ENCODE peak calls at places on chromosome 22, in six cellular contexts. E, D, U, B, P and F are unnamed samples.

GRCh38 chr22:26985217-26985616 is 327.8 kb downstream of the MIAT start:
- DNase-seq in E (no peak), B (no peak), D (no peak), U (no peak), P (no peak), F (no peak)

GRCh38 chr22:47309946-47310345 is 547.5 kb downstream of the TBC1D22A start:
- DNase-seq in P (no peak), U (no peak), D (no peak), B (no peak), E (no peak), F (no peak)

GRCh38 chr22:49528420-49528720 is 299.3 kb downstream of the BRD1 start:
- DNase-seq in U (no peak), E (no peak), D (no peak), P (no peak), B (no peak), F (no peak)

GRCh38 chr22:50303848-50304527 is 3.5 kb downstream of the PLXNB2 start:
- DNase-seq in B (peak; percentile 68), E (no peak), D (no peak), U (peak; percentile 73), P (peak; percentile 77), F (peak; percentile 99)

GRCh38 chr22:25067851-25068421 is 115.4 kb downstream of the KIAA1671 start:
- DNase-seq in D (no peak), P (no peak), U (no peak), E (no peak), B (no peak), F (no peak)

GRCh38 chr22:49077036-49077393 is 750.7 kb downstream of the BRD1 start:
- DNase-seq in D (no peak), P (no peak), E (no peak), B (no peak), U (no peak), F (no peak)

GRCh38 chr22:43535336-43535735 is 123.5 kb downstream of the MPPED1 start:
- DNase-seq in U (no peak), P (no peak), D (no peak), B (no peak), E (no peak), F (no peak)

GRCh38 chr22:19757140-19757984 is 3.2 kb upstream of the TBX1 start:
- DNase-seq in E (no peak), D (no peak), P (no peak), B (no peak), U (peak; percentile 76), F (no peak)

GRCh38 chr22:43891360-43892182 is at the start of gene PNPLA5:
- DNase-seq in P (peak; percentile 87), U (peak; percentile 86), B (peak; percentile 50), E (no peak), D (peak; percentile 38), F (no peak)

GRCh38 chr22:50628543-50629134 is 687 bp upstream of the ARSA start:
- DNase-seq in E (no peak), P (no peak), U (no peak), B (no peak), D (no peak), F (no peak)

GRCh38 chr22:20724676-20725454 is 49.0 kb upstream of the SERPIND1 start:
- DNase-seq in U (no peak), B (no peak), D (no peak), P (no peak), E (no peak), F (no peak)

GRCh38 chr22:24466831-24467249 is 28.3 kb upstream of the UPB1 start:
- DNase-seq in U (no peak), B (no peak), P (no peak), D (peak; percentile 74), E (no peak), F (no peak)

GRCh38 chr22:23256138-23256932 is 76.0 kb downstream of the BCR start:
- DNase-seq in U (no peak), B (no peak), P (no peak), E (no peak), D (no peak), F (no peak)

GRCh38 chr22:28978158-28978557 is 83.5 kb downstream of the C22orf31 start:
- DNase-seq in D (peak; percentile 54), P (no peak), E (no peak), U (no peak), B (no peak), F (peak; percentile 35)

GRCh38 chr22:30285176-30285845 is 4.0 kb downstream of the CASTOR1 start:
- DNase-seq in E (no peak), P (no peak), U (no peak), B (no peak), D (no peak), F (no peak)

GRCh38 chr22:30286813-30287625 is 2.3 kb downstream of the CASTOR1 start:
- DNase-seq in U (peak; percentile 98), E (peak; percentile 62), D (peak; percentile 46), B (peak; percentile 73), P (peak; percentile 88), F (peak; percentile 50)

GRCh38 chr22:30287626-30288413 is 1.5 kb downstream of the CASTOR1 start:
- DNase-seq in D (peak; percentile 90), B (peak; percentile 98), E (peak; percentile 80), U (peak; percentile 87), P (peak; percentile 96), F (peak; percentile 95)

GRCh38 chr22:30285846-30286200 is 3.5 kb downstream of the CASTOR1 start:
- DNase-seq in D (no peak), U (no peak), E (no peak), B (no peak), P (no peak), F (no peak)

GRCh38 chr22:30286331-30286730 is 3.0 kb downstream of the CASTOR1 start:
- DNase-seq in D (no peak), E (no peak), U (no peak), B (no peak), P (no peak), F (no peak)
- H3K27ac ChIP-seq in D (no peak overlapping the region), E (no peak overlapping the region), U (no peak overlapping the region), B (no peak overlapping the region), P (no peak overlapping the region), F (no peak overlapping the region)

DNA sequence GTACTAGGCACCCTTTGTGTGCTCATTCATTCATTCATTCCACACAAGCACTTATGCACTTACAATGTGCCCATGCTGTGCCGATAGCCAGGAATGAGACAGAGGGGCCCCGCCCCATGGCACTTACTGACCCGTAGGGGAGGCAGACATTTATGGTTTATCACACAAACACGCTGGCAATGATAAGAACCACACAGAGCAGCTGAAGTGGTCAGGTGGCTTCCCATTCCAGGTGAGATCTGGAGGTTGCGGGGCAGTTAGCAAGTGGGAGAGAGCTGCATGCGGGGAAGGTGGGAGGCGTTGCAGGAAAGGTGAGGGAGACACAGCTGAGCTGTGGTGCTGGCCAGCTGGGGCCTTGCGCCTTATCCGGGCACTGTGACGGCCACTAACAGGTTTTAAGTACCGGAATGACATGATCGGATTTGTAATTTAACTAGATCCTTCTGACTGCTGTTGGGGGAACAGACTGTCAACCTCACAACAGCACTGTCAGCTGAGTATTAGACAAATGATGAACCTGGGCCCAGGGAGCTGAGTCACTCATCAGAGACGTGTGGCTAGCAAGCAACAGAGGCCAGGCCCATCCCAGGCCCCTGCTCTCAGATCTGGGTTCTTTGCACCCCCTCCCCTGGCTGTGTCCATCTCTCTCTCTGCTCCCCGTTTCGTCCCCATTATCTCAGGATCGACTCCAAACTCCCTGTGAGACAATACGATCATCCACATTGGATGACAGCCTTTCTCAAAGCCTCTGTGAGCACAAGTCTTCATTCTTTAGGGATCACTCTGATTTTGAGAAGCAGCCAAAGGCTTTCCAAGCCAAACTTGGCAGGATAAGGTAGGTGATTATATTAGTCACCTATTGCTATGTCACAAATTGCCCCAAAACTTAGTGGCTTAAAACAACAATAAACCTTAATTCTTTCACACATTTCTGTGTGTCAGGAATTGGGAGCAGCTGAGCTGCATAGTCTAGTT is 28.4 kb downstream of the RASD2 start:
- DNase-seq in E (no peak), B (no peak), U (no peak), P (no peak), D (peak; percentile 79), F (peak; percentile 71)
- H4K8ac ChIP-seq in E (no peak overlapping the region), B (no peak overlapping the region), U (no peak overlapping the region), P (no peak overlapping the region), D (no peak overlapping the region), F (no peak overlapping the region)

GRCh38 chr22:35684270-35684700 is 33.4 kb upstream of the APOL5 start:
- DNase-seq in E (peak; percentile 26), D (peak; percentile 38), P (peak; percentile 59), B (peak; percentile 61), U (peak; percentile 61), F (no peak)

GRCh38 chr22:35686298-35686697 is 31.4 kb upstream of the APOL5 start:
- DNase-seq in B (no peak), P (no peak), U (no peak), D (no peak), E (no peak), F (no peak)

GRCh38 chr22:35687461-35687860 is 30.2 kb upstream of the APOL5 start:
- DNase-seq in U (no peak), P (no peak), E (no peak), D (no peak), B (no peak), F (no peak)

GRCh38 chr22:35684732-35685131 is 32.9 kb upstream of the APOL5 start:
- DNase-seq in P (no peak), B (no peak), U (no peak), E (no peak), D (no peak), F (peak; percentile 71)

DNA sequence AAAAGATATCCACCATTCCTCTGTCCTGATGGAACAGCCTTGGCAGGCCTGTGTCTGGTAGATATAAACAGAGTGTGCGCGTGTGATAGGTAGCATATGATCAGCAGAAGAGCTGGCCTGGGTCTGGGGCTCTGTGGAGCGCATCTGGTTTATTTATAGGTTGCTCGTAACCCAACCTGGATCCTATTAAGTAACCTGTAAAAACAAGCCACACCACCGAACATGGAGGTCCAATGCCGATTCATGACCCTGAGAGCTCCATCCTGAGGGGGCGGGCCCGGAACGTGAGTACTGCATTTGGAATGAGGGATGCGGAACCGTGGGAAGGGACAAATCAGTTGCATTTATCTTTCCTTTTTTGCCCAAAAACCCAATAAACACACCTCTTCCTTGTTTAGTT is 31.9 kb upstream of the APOL5 start:
- DNase-seq in U (no peak), B (no peak), P (no peak), D (peak; percentile 50), E (no peak), F (no peak)
- H3K27ac ChIP-seq in U (no peak overlapping the region), B (no peak overlapping the region), P (no peak overlapping the region), D (no peak overlapping the region), E (no peak overlapping the region), F (no peak overlapping the region)

GRCh38 chr22:37256075-37256726 is 12.1 kb upstream of the RAC2 start:
- DNase-seq in D (no peak), P (peak; percentile 24), B (no peak), E (no peak), U (no peak), F (no peak)

GRCh38 chr22:37254867-37255233 is 10.8 kb upstream of the RAC2 start:
- DNase-seq in D (peak; percentile 54), U (no peak), P (no peak), E (no peak), B (no peak), F (no peak)

GRCh38 chr22:37253164-37253660 is 9.1 kb upstream of the RAC2 start:
- DNase-seq in B (no peak), E (no peak), U (no peak), P (no peak), D (no peak), F (no peak)

GRCh38 chr22:37254206-37254866 is 10.3 kb upstream of the RAC2 start:
- DNase-seq in B (no peak), U (no peak), E (no peak), P (no peak), D (peak; percentile 79), F (no peak)

DNA sequence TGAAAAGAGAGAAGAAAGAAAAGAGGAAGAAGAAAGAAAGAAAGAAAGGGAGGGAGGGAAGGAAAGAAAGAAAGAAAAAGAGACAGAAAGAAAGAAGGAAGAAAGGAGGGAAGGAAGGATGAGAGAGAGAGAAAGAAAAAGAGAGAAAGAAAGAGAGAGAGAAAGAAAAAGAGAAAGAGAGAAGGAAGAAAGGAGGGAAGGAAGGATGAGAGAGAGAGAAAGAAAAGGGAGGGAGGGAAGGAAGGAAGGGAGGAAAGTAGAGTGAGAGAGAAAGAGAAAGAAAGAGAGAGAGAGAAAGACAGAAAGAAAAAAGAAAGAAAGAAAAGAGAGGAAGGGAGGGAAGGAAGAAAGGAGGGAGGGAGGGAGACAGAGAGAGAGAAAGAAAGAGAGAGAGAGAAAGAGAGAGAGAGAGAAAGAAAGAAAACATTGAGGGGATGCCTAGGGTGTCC is 11.5 kb upstream of the RAC2 start:
- DNase-seq in B (no peak), E (no peak), U (no peak), P (no peak), D (no peak), F (no peak)
- H4K8ac ChIP-seq in B (no peak overlapping the region), E (no peak overlapping the region), U (no peak overlapping the region), P (no peak overlapping the region), D (no peak overlapping the region), F (no peak overlapping the region)